ENCODE peak calls at places on chromosomes 12 and 14, in eight cellular contexts. One of them, this sample, is unnamed.

GRCh38 chr14:43894534-43894933 is 612.5 kb downstream of the FSCB start:
- DNase-seq in AG04450: no peak
- DNase-seq in fibroblast of pulmonary artery: peak; percentile 27
- DNase-seq in heart left ventricle: no peak
- DNase-seq in transverse colon: no peak
- DNase-seq in cardiac fibroblast: peak; percentile 5
- DNase-seq in lower lobe of right lung: no peak
- DNase-seq in adrenal gland: no peak
- DNase-seq in this sample: no peak

GRCh38 chr14:103031956-103032355 is 25.4 kb downstream of the CDC42BPB start:
- DNase-seq in AG04450: no peak
- DNase-seq in fibroblast of pulmonary artery: no peak
- DNase-seq in heart left ventricle: no peak
- DNase-seq in transverse colon: peak; percentile 49
- DNase-seq in cardiac fibroblast: no peak
- DNase-seq in lower lobe of right lung: no peak
- DNase-seq in adrenal gland: no peak
- DNase-seq in this sample: peak; percentile 11

GRCh38 chr12:125403145-125403789 is 338.0 kb downstream of the AACS start:
- DNase-seq in AG04450: no peak
- DNase-seq in fibroblast of pulmonary artery: peak; percentile 40
- DNase-seq in heart left ventricle: no peak
- DNase-seq in transverse colon: no peak
- DNase-seq in cardiac fibroblast: peak; percentile 51
- DNase-seq in lower lobe of right lung: no peak
- DNase-seq in adrenal gland: no peak
- DNase-seq in this sample: peak; percentile 3

GRCh38 chr12:106780010-106780625 is 5.6 kb downstream of the RIC8B start:
- DNase-seq in AG04450: no peak
- DNase-seq in fibroblast of pulmonary artery: peak; percentile 33
- DNase-seq in heart left ventricle: no peak
- DNase-seq in transverse colon: no peak
- DNase-seq in cardiac fibroblast: peak; percentile 32
- DNase-seq in lower lobe of right lung: no peak
- DNase-seq in adrenal gland: no peak
- DNase-seq in this sample: no peak

GRCh38 chr12:24760606-24761378 is 188.1 kb downstream of the BCAT1 start:
- DNase-seq in AG04450: no peak
- DNase-seq in fibroblast of pulmonary artery: no peak
- DNase-seq in heart left ventricle: no peak
- DNase-seq in transverse colon: no peak
- DNase-seq in cardiac fibroblast: no peak
- DNase-seq in lower lobe of right lung: no peak
- DNase-seq in adrenal gland: no peak
- DNase-seq in this sample: no peak

GRCh38 chr12:19547258-19547657 is 108.0 kb downstream of the AEBP2 start:
- DNase-seq in AG04450: no peak
- DNase-seq in fibroblast of pulmonary artery: peak; percentile 85
- DNase-seq in heart left ventricle: no peak
- DNase-seq in transverse colon: no peak
- DNase-seq in cardiac fibroblast: peak; percentile 51
- DNase-seq in lower lobe of right lung: no peak
- DNase-seq in adrenal gland: no peak
- DNase-seq in this sample: peak; percentile 68

GRCh38 chr14:52253503-52253902 is 14.0 kb upstream of the PTGDR start:
- DNase-seq in AG04450: no peak
- DNase-seq in fibroblast of pulmonary artery: no peak
- DNase-seq in heart left ventricle: no peak
- DNase-seq in transverse colon: no peak
- DNase-seq in cardiac fibroblast: peak; percentile 21
- DNase-seq in lower lobe of right lung: no peak
- DNase-seq in adrenal gland: no peak
- DNase-seq in this sample: no peak

GRCh38 chr12:30515351-30515750 is 180.3 kb downstream of the IPO8 start:
- DNase-seq in AG04450: no peak
- DNase-seq in fibroblast of pulmonary artery: peak; percentile 60
- DNase-seq in heart left ventricle: no peak
- DNase-seq in transverse colon: no peak
- DNase-seq in cardiac fibroblast: peak; percentile 51
- DNase-seq in lower lobe of right lung: no peak
- DNase-seq in adrenal gland: no peak
- DNase-seq in this sample: no peak

GRCh38 chr12:11446372-11446771 is 51.0 kb upstream of the PRB2 start:
- DNase-seq in AG04450: no peak
- DNase-seq in fibroblast of pulmonary artery: no peak
- DNase-seq in heart left ventricle: no peak
- DNase-seq in transverse colon: no peak
- DNase-seq in cardiac fibroblast: peak; percentile 8
- DNase-seq in lower lobe of right lung: no peak
- DNase-seq in adrenal gland: no peak
- DNase-seq in this sample: peak; percentile 15

GRCh38 chr14:37559386-37559785 is 35.7 kb downstream of the FOXA1 start:
- DNase-seq in AG04450: no peak
- DNase-seq in fibroblast of pulmonary artery: peak; percentile 12
- DNase-seq in heart left ventricle: no peak
- DNase-seq in transverse colon: no peak
- DNase-seq in cardiac fibroblast: peak; percentile 25
- DNase-seq in lower lobe of right lung: no peak
- DNase-seq in adrenal gland: no peak
- DNase-seq in this sample: peak; percentile 13

GRCh38 chr14:92651106-92651792 is 97.2 kb downstream of the LGMN start:
- DNase-seq in AG04450: no peak
- DNase-seq in fibroblast of pulmonary artery: no peak
- DNase-seq in heart left ventricle: peak; percentile 39
- DNase-seq in transverse colon: peak; percentile 57
- DNase-seq in cardiac fibroblast: no peak
- DNase-seq in lower lobe of right lung: peak; percentile 86
- DNase-seq in adrenal gland: no peak
- DNase-seq in this sample: no peak

GRCh38 chr12:107845980-107846659 is 71.6 kb downstream of the ASCL4 start:
- DNase-seq in AG04450: no peak
- DNase-seq in fibroblast of pulmonary artery: no peak
- DNase-seq in heart left ventricle: no peak
- DNase-seq in transverse colon: no peak
- DNase-seq in cardiac fibroblast: no peak
- DNase-seq in lower lobe of right lung: no peak
- DNase-seq in adrenal gland: no peak
- DNase-seq in this sample: no peak

GRCh38 chr14:105493921-105494605 is 3.0 kb downstream of the TEDC1 start:
- DNase-seq in AG04450: no peak
- DNase-seq in fibroblast of pulmonary artery: no peak
- DNase-seq in heart left ventricle: no peak
- DNase-seq in transverse colon: no peak
- DNase-seq in cardiac fibroblast: no peak
- DNase-seq in lower lobe of right lung: peak; percentile 45
- DNase-seq in adrenal gland: no peak
- DNase-seq in this sample: no peak

DNA sequence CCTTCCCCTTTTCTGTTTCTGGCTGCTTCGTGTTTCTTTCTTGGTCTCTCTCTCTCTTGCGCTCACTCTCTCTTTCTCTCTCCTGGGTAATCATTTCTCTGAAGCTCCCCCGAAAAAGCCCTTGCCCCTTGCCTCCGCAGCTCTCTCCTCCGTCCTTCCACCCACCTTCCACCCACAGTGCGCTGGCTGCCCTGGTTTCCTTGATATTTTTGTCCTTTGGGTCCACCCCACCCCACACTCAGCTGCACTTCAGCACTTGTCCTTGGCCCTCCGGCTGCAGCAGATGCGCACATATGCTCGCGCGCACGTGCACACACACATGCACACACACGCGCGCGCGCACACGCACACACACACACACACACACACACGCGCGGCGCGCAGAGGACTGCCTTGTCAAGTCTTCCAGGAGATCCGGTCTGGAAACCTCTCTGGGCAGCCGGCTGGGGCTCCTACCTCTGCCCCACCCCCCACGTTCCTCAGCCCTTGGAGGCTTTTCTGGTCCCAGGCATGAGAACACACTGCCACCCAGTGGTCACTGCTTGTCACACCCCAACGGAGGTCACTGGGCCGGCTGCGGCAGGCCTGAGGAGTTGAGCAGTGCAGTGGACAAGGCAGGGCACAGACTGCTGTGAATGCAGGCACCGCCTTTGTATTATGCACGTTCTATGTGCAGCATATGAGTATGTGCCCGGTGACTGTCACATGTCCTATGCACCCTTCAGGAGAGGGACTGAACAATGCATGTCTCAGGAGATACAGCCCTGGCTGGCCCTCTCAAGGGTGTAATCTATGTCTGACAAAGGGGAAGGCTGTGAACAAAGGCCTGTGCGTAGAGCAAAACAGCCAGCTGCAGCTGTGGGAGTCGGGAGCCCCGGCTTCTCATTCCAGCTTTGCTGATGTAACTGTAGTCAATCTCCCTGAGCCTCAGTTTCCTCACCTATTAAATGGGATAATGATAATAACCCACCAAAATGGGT is 6.5 kb downstream of the LAG3 start:
- DNase-seq in AG04450: peak; percentile 85
- DNase-seq in fibroblast of pulmonary artery: peak; percentile 95
- DNase-seq in heart left ventricle: peak; percentile 96
- DNase-seq in transverse colon: peak; percentile 96
- DNase-seq in cardiac fibroblast: peak; percentile 94
- DNase-seq in lower lobe of right lung: peak; percentile 95
- DNase-seq in adrenal gland: peak; percentile 96
- DNase-seq in this sample: peak; percentile 92
- H3K4me3 ChIP-seq in AG04450: peak overlapping the region; percentile 55
- H3K4me3 ChIP-seq in fibroblast of pulmonary artery: peak overlapping the region; percentile 45
- H3K4me3 ChIP-seq in heart left ventricle: peak overlapping the region; percentile 54
- H3K4me3 ChIP-seq in transverse colon: peak overlapping the region; percentile 12
- H3K4me3 ChIP-seq in cardiac fibroblast: peak overlapping the region; percentile 37
- H3K4me3 ChIP-seq in lower lobe of right lung: peak overlapping the region; percentile 51
- H3K4me3 ChIP-seq in adrenal gland: no peak overlapping the region
- H3K4me3 ChIP-seq in this sample: peak overlapping the region; percentile 55

GRCh38 chr14:54353266-54353665 is 43.5 kb upstream of the CDKN3 start:
- DNase-seq in AG04450: no peak
- DNase-seq in fibroblast of pulmonary artery: no peak
- DNase-seq in heart left ventricle: no peak
- DNase-seq in transverse colon: no peak
- DNase-seq in cardiac fibroblast: no peak
- DNase-seq in lower lobe of right lung: no peak
- DNase-seq in adrenal gland: no peak
- DNase-seq in this sample: no peak
- TF ChIP-seq CTCF in AG04450: no peak
- TF ChIP-seq CTCF in fibroblast of pulmonary artery: no peak
- TF ChIP-seq CTCF in heart left ventricle: no peak
- TF ChIP-seq CTCF in transverse colon: no peak
- TF ChIP-seq CTCF in cardiac fibroblast: no peak
- TF ChIP-seq CTCF in lower lobe of right lung: no peak
- TF ChIP-seq CTCF in adrenal gland: no peak
- TF ChIP-seq CTCF in this sample: no peak

DNA sequence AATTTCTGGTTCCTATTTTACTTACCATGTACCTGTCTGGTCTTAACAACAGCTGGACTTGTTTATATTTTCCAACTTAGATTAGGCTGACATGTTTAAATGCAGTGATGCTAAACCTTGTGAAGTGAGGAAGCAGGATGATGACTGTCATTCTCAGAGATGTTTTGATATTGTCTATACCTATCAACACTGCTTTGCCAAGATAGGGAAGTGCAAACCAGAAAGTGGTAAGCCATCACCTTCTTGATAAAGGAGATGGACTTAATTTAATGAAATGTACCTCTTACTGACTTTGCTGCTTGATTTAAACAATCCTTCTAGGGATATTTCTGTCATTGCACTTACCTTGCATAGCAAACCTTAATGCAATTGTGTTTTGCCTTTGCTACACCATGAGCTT is 2.2 kb downstream of the BICD1 start:
- DNase-seq in AG04450: no peak
- DNase-seq in fibroblast of pulmonary artery: no peak
- DNase-seq in heart left ventricle: no peak
- DNase-seq in transverse colon: no peak
- DNase-seq in cardiac fibroblast: no peak
- DNase-seq in lower lobe of right lung: no peak
- DNase-seq in adrenal gland: no peak
- DNase-seq in this sample: no peak
- H3K4me3 ChIP-seq in AG04450: peak overlapping the region; percentile 92
- H3K4me3 ChIP-seq in fibroblast of pulmonary artery: peak overlapping the region; percentile 68
- H3K4me3 ChIP-seq in heart left ventricle: peak overlapping the region; percentile 88
- H3K4me3 ChIP-seq in transverse colon: no peak overlapping the region
- H3K4me3 ChIP-seq in cardiac fibroblast: peak overlapping the region; percentile 8
- H3K4me3 ChIP-seq in lower lobe of right lung: no peak overlapping the region
- H3K4me3 ChIP-seq in adrenal gland: no peak overlapping the region
- H3K4me3 ChIP-seq in this sample: peak overlapping the region; percentile 88

GRCh38 chr14:63203618-63204406 is 431 bp upstream of the RHOJ start:
- DNase-seq in AG04450: peak; percentile 98
- DNase-seq in fibroblast of pulmonary artery: peak; percentile 100
- DNase-seq in heart left ventricle: peak; percentile 93
- DNase-seq in transverse colon: peak; percentile 57
- DNase-seq in cardiac fibroblast: peak; percentile 96
- DNase-seq in lower lobe of right lung: peak; percentile 51
- DNase-seq in adrenal gland: peak; percentile 51
- DNase-seq in this sample: peak; percentile 92
- TF ChIP-seq CTCF in AG04450: peak; percentile 49
- TF ChIP-seq CTCF in fibroblast of pulmonary artery: peak; percentile 36
- TF ChIP-seq CTCF in heart left ventricle: peak; percentile 7
- TF ChIP-seq CTCF in transverse colon: no peak
- TF ChIP-seq CTCF in cardiac fibroblast: no peak
- TF ChIP-seq CTCF in lower lobe of right lung: peak; percentile 31
- TF ChIP-seq CTCF in adrenal gland: no peak
- TF ChIP-seq CTCF in this sample: peak; percentile 38

GRCh38 chr14:68377459-68377858 is 415.4 kb downstream of the ZFP36L1 start:
- DNase-seq in AG04450: no peak
- DNase-seq in fibroblast of pulmonary artery: peak; percentile 71
- DNase-seq in heart left ventricle: peak; percentile 74
- DNase-seq in transverse colon: peak; percentile 76
- DNase-seq in cardiac fibroblast: peak; percentile 60
- DNase-seq in lower lobe of right lung: peak; percentile 69
- DNase-seq in adrenal gland: peak; percentile 45
- DNase-seq in this sample: peak; percentile 76

GRCh38 chr14:68377056-68377455 is 415.8 kb downstream of the ZFP36L1 start:
- DNase-seq in AG04450: no peak
- DNase-seq in fibroblast of pulmonary artery: no peak
- DNase-seq in heart left ventricle: no peak
- DNase-seq in transverse colon: no peak
- DNase-seq in cardiac fibroblast: no peak
- DNase-seq in lower lobe of right lung: no peak
- DNase-seq in adrenal gland: no peak
- DNase-seq in this sample: no peak

GRCh38 chr14:68384335-68384734 is 408.5 kb downstream of the ZFP36L1 start:
- DNase-seq in AG04450: no peak
- DNase-seq in fibroblast of pulmonary artery: peak; percentile 36
- DNase-seq in heart left ventricle: peak; percentile 64
- DNase-seq in transverse colon: peak; percentile 37
- DNase-seq in cardiac fibroblast: no peak
- DNase-seq in lower lobe of right lung: no peak
- DNase-seq in adrenal gland: peak; percentile 65
- DNase-seq in this sample: peak; percentile 63

GRCh38 chr14:68379510-68380303 is 413.2 kb downstream of the ZFP36L1 start:
- DNase-seq in AG04450: no peak
- DNase-seq in fibroblast of pulmonary artery: no peak
- DNase-seq in heart left ventricle: no peak
- DNase-seq in transverse colon: peak; percentile 83
- DNase-seq in cardiac fibroblast: no peak
- DNase-seq in lower lobe of right lung: no peak
- DNase-seq in adrenal gland: no peak
- DNase-seq in this sample: peak; percentile 70

GRCh38 chr14:68380304-68380840 is 412.5 kb downstream of the ZFP36L1 start:
- DNase-seq in AG04450: no peak
- DNase-seq in fibroblast of pulmonary artery: no peak
- DNase-seq in heart left ventricle: no peak
- DNase-seq in transverse colon: no peak
- DNase-seq in cardiac fibroblast: no peak
- DNase-seq in lower lobe of right lung: no peak
- DNase-seq in adrenal gland: peak; percentile 50
- DNase-seq in this sample: peak; percentile 84
- H3K4me3 ChIP-seq in AG04450: no peak overlapping the region
- H3K4me3 ChIP-seq in fibroblast of pulmonary artery: no peak overlapping the region
- H3K4me3 ChIP-seq in heart left ventricle: no peak overlapping the region
- H3K4me3 ChIP-seq in transverse colon: no peak overlapping the region
- H3K4me3 ChIP-seq in cardiac fibroblast: no peak overlapping the region
- H3K4me3 ChIP-seq in lower lobe of right lung: no peak overlapping the region
- H3K4me3 ChIP-seq in adrenal gland: no peak overlapping the region
- H3K4me3 ChIP-seq in this sample: no peak overlapping the region